ENCODE peak calls at places on chromosomes 16 and 17, in five cellular contexts. One of them, this sample, is unnamed.

GRCh38 chr16:7330709-7331108 is 1.9 kb upstream of the RBFOX1 start:
- DNase-seq in mucosa of descending colon: no peak
- DNase-seq in Caco-2: no peak
- DNase-seq in cardiac fibroblast: no peak
- DNase-seq in ascending aorta: no peak
- DNase-seq in this sample: no peak

GRCh38 chr17:62701706-62702085 is 74.2 kb downstream of the MRC2 start:
- DNase-seq in mucosa of descending colon: no peak
- DNase-seq in Caco-2: no peak
- DNase-seq in ascending aorta: no peak
- DNase-seq in cardiac fibroblast: no peak
- DNase-seq in this sample: no peak

GRCh38 chr17:28472871-28473497 is 460 bp upstream of the SLC13A2 start:
- DNase-seq in Caco-2: peak
- DNase-seq in mucosa of descending colon: peak
- DNase-seq in cardiac fibroblast: no peak
- DNase-seq in ascending aorta: peak
- DNase-seq in this sample: no peak

GRCh38 chr16:69611103-69611640 is 45.4 kb downstream of the NFAT5 start:
- DNase-seq in mucosa of descending colon: no peak
- DNase-seq in Caco-2: no peak
- DNase-seq in cardiac fibroblast: no peak
- DNase-seq in ascending aorta: no peak
- DNase-seq in this sample: no peak

GRCh38 chr16:89695875-89696597 is 5.5 kb downstream of the SPATA2L start:
- DNase-seq in mucosa of descending colon: peak
- DNase-seq in ascending aorta: no peak
- DNase-seq in Caco-2: peak
- DNase-seq in cardiac fibroblast: no peak
- DNase-seq in this sample: no peak

GRCh38 chr16:3282747-3283524 is at the start of gene ZNF263:
- DNase-seq in cardiac fibroblast: peak
- DNase-seq in mucosa of descending colon: peak
- DNase-seq in ascending aorta: peak
- DNase-seq in Caco-2: peak
- DNase-seq in this sample: peak

GRCh38 chr16:67441907-67442306 is 11.0 kb downstream of the HSD11B2 start:
- DNase-seq in ascending aorta: no peak
- DNase-seq in mucosa of descending colon: no peak
- DNase-seq in cardiac fibroblast: no peak
- DNase-seq in Caco-2: no peak
- DNase-seq in this sample: no peak

GRCh38 chr17:35934760-35935159 is 4.2 kb upstream of the RDM1 start:
- DNase-seq in ascending aorta: no peak
- DNase-seq in Caco-2: no peak
- DNase-seq in mucosa of descending colon: no peak
- DNase-seq in cardiac fibroblast: peak
- DNase-seq in this sample: no peak

GRCh38 chr16:53664724-53665345 is 38.8 kb downstream of the RPGRIP1L start:
- DNase-seq in Caco-2: no peak
- DNase-seq in ascending aorta: no peak
- DNase-seq in cardiac fibroblast: peak
- DNase-seq in mucosa of descending colon: no peak
- DNase-seq in this sample: no peak

GRCh38 chr17:81898029-81898866 is 3.8 kb upstream of the NPB start:
- DNase-seq in cardiac fibroblast: peak
- DNase-seq in Caco-2: no peak
- DNase-seq in ascending aorta: no peak
- DNase-seq in mucosa of descending colon: no peak
- DNase-seq in this sample: no peak

GRCh38 chr17:19570497-19571151 is 37.0 kb downstream of the SLC47A1 start:
- DNase-seq in Caco-2: no peak
- DNase-seq in cardiac fibroblast: no peak
- DNase-seq in ascending aorta: no peak
- DNase-seq in mucosa of descending colon: peak
- DNase-seq in this sample: no peak

GRCh38 chr17:76968707-76969597 is 100.7 kb downstream of the MGAT5B start:
- DNase-seq in Caco-2: no peak
- DNase-seq in mucosa of descending colon: peak
- DNase-seq in ascending aorta: no peak
- DNase-seq in cardiac fibroblast: no peak
- DNase-seq in this sample: peak

GRCh38 chr16:81720973-81721907 is 57.9 kb upstream of the PLCG2 start:
- DNase-seq in Caco-2: no peak
- DNase-seq in ascending aorta: no peak
- DNase-seq in cardiac fibroblast: no peak
- DNase-seq in mucosa of descending colon: no peak
- DNase-seq in this sample: no peak

GRCh38 chr16:14308357-14308723 is 237.2 kb downstream of the MRTFB start:
- DNase-seq in cardiac fibroblast: no peak
- DNase-seq in ascending aorta: no peak
- DNase-seq in Caco-2: no peak
- DNase-seq in mucosa of descending colon: no peak
- DNase-seq in this sample: no peak

GRCh38 chr16:10514369-10515055 is 65.9 kb downstream of the EMP2 start:
- DNase-seq in ascending aorta: peak
- DNase-seq in cardiac fibroblast: peak
- DNase-seq in mucosa of descending colon: peak
- DNase-seq in Caco-2: no peak
- DNase-seq in this sample: peak

GRCh38 chr17:7281953-7282751 is 634 bp downstream of the SLC2A4 start:
- DNase-seq in cardiac fibroblast: no peak
- DNase-seq in Caco-2: no peak
- DNase-seq in ascending aorta: no peak
- DNase-seq in mucosa of descending colon: peak
- DNase-seq in this sample: no peak

GRCh38 chr17:46964315-46965265 is 14.5 kb downstream of the RPRML start:
- DNase-seq in cardiac fibroblast: no peak
- DNase-seq in mucosa of descending colon: no peak
- DNase-seq in ascending aorta: no peak
- DNase-seq in Caco-2: no peak
- DNase-seq in this sample: no peak

GRCh38 chr17:77830816-77831490 is 127.5 kb upstream of the TNRC6C start:
- DNase-seq in mucosa of descending colon: no peak
- DNase-seq in cardiac fibroblast: no peak
- DNase-seq in ascending aorta: peak
- DNase-seq in Caco-2: peak
- DNase-seq in this sample: no peak

GRCh38 chr16:52470601-52471000 is 76.3 kb downstream of the TOX3 start:
- DNase-seq in Caco-2: no peak
- DNase-seq in mucosa of descending colon: no peak
- DNase-seq in ascending aorta: no peak
- DNase-seq in cardiac fibroblast: no peak
- DNase-seq in this sample: no peak

DNA sequence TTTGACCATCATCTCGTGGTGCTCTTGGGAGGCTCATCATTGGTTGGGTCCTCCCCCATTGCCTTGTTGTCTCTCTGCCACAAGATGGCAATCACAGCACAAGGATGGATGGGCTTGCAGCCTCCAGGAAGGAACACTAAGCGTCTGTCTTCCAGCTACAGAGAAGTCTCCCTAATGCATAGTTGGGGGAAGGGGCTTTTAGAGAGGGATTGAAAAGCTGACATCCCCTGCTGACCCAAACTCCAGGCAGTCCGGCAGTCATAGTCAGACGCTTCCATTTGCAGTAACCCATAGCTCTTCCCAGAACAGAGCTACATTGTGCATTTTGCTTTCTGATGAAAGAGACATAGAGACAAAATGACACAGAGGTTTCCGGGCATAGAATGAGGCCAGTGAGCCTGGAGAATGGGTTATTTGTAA is 111.4 kb downstream of the UTP18 start:
- DNase-seq in mucosa of descending colon: peak
- DNase-seq in Caco-2: peak
- DNase-seq in cardiac fibroblast: peak
- DNase-seq in ascending aorta: no peak
- DNase-seq in this sample: peak
- TF ChIP-seq CTCF in mucosa of descending colon: no peak
- TF ChIP-seq CTCF in Caco-2: peak
- TF ChIP-seq CTCF in cardiac fibroblast: peak
- TF ChIP-seq CTCF in ascending aorta: no peak
- TF ChIP-seq CTCF in this sample: peak

DNA sequence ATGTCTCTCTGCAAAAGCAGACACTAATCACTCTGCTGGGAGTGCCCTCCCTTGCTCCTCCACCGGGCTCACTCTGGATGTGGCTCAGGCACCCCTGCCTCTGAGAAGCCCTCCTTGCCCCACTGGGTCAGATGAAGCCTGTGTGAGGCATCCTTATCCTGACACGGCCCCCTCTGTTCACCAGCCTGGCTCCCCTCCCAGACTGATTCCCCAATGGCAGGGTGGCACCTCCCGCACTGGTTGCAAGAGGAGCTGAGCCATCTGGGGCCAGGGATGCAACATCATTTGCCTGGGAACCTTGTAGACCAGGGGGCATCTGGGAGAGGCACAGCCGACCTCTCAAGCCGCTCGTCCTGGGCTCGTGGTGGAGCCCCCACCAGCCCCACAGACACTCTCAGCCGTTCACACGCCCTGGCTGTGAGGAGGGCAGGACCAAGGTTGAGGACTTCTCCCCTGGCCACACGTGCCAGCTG is 6.7 kb downstream of the SMTNL2 start:
- DNase-seq in mucosa of descending colon: no peak
- DNase-seq in Caco-2: no peak
- DNase-seq in cardiac fibroblast: no peak
- DNase-seq in ascending aorta: no peak
- DNase-seq in this sample: no peak
- TF ChIP-seq CTCF in mucosa of descending colon: no peak
- TF ChIP-seq CTCF in Caco-2: no peak
- TF ChIP-seq CTCF in cardiac fibroblast: no peak
- TF ChIP-seq CTCF in ascending aorta: no peak
- TF ChIP-seq CTCF in this sample: no peak

DNA sequence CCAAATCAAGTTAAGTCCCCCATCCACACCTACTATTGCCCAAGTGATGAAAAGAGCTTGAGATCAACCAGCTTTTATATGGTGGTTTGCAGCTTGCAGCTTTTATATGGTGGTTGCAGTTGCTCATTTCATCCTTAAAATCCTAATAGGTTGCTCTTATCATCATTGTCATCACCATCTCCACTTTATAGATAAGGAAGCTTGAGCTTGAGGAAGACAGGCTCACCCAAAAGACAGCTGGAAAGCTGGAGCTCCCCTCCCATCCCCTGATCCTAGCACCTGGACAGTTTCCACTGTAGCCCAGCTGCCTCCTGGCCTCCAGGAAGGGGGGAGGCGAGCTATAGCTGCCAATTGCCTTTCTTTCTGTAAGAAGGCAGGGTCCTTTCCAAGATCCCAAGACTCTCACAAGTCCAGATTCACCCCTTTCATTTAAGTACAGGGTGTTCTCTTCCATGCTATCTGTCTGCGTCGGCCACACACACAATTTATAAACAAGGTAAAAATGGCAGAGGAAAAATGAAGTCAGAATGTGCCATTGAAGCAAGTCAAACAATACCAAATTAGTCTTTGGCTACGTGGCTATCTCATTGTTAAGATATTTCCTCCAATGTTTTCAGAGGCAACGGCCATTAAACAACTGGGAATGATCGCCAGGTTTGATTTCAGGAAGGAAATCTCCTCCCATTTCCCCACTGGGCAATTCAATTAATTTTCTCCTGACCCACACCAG is 63.3 kb downstream of the PECAM1 start:
- DNase-seq in mucosa of descending colon: no peak
- DNase-seq in ascending aorta: no peak
- DNase-seq in Caco-2: no peak
- DNase-seq in cardiac fibroblast: peak
- DNase-seq in this sample: no peak
- TF ChIP-seq CTCF in mucosa of descending colon: no peak
- TF ChIP-seq CTCF in ascending aorta: no peak
- TF ChIP-seq CTCF in Caco-2: no peak
- TF ChIP-seq CTCF in cardiac fibroblast: no peak
- TF ChIP-seq CTCF in this sample: no peak

GRCh38 chr16:27923751-27924150 is 139.8 kb downstream of the GSG1L start:
- DNase-seq in cardiac fibroblast: no peak
- DNase-seq in mucosa of descending colon: no peak
- DNase-seq in ascending aorta: no peak
- DNase-seq in Caco-2: no peak
- DNase-seq in this sample: no peak
- TF ChIP-seq CTCF in cardiac fibroblast: no peak
- TF ChIP-seq CTCF in mucosa of descending colon: no peak
- TF ChIP-seq CTCF in ascending aorta: no peak
- TF ChIP-seq CTCF in Caco-2: no peak
- TF ChIP-seq CTCF in this sample: no peak

GRCh38 chr16:4640572-4641305 is 16.1 kb downstream of the MGRN1 start:
- DNase-seq in cardiac fibroblast: no peak
- DNase-seq in Caco-2: no peak
- DNase-seq in ascending aorta: no peak
- DNase-seq in mucosa of descending colon: no peak
- DNase-seq in this sample: no peak

GRCh38 chr16:4641306-4641687 is 16.7 kb downstream of the MGRN1 start:
- DNase-seq in Caco-2: no peak
- DNase-seq in mucosa of descending colon: no peak
- DNase-seq in cardiac fibroblast: no peak
- DNase-seq in ascending aorta: no peak
- DNase-seq in this sample: no peak

GRCh38 chr16:4637501-4638166 is 13.0 kb downstream of the MGRN1 start:
- DNase-seq in cardiac fibroblast: no peak
- DNase-seq in ascending aorta: no peak
- DNase-seq in mucosa of descending colon: no peak
- DNase-seq in Caco-2: no peak
- DNase-seq in this sample: no peak

GRCh38 chr16:4641876-4642275 is 17.2 kb downstream of the MGRN1 start:
- DNase-seq in cardiac fibroblast: no peak
- DNase-seq in mucosa of descending colon: no peak
- DNase-seq in Caco-2: no peak
- DNase-seq in ascending aorta: no peak
- DNase-seq in this sample: no peak

DNA sequence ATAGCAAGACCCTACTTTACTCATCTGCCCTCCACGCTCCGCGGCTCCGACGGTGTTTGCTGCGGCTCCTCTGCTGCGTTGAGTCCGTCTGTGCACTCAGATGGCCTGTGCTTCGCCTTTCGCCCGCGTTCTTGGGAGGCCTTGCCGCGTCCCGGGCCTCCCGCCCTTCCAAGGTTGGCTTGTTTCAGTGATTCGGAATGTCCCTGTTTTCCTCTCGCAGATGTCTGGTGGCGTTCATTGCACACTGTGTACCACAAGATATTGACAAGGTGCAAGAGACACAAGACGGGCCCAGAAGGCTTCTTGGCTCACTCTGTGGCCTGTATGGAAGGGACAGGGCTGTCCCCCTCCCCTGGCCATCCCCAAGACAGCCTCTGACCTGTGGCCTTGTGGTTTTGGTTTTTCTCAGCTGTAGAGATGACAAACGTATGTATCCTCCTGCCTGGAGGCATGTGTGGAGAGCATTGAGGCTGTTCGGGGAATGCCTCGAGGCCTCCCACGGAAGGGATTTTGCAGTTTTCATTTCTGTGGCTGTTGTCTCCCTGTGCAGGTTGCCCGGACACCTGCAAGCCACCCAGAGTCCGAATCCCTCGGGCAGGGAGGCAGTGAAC is 15.4 kb downstream of the MGRN1 start:
- DNase-seq in Caco-2: no peak
- DNase-seq in ascending aorta: no peak
- DNase-seq in mucosa of descending colon: no peak
- DNase-seq in cardiac fibroblast: no peak
- DNase-seq in this sample: no peak
- TF ChIP-seq CTCF in Caco-2: no peak
- TF ChIP-seq CTCF in ascending aorta: no peak
- TF ChIP-seq CTCF in mucosa of descending colon: no peak
- TF ChIP-seq CTCF in cardiac fibroblast: no peak
- TF ChIP-seq CTCF in this sample: no peak

This sample was measured in activated CD8-positive, alpha-beta T cell treated with anti-CD3 and anti-CD28 coated beads for 36 hours.